ENCODE peak calls at places on chromosomes 13 and 19, in seven cellular contexts. One of them, this sample, is unnamed.

GRCh38 chr19:3338541-3339181 is 27.7 kb upstream of the NFIC start:
- DNase-seq in HepG2: no peak
- DNase-seq in GM12878: no peak
- DNase-seq in HCT116: no peak
- DNase-seq in H1: no peak
- DNase-seq in SK-N-SH: no peak
- DNase-seq in K562: no peak
- DNase-seq in this sample: no peak

GRCh38 chr13:22082437-22083100 is 411.7 kb downstream of the FGF9 start:
- DNase-seq in HCT116: no peak
- DNase-seq in GM12878: no peak
- DNase-seq in SK-N-SH: no peak
- DNase-seq in HepG2: no peak
- DNase-seq in H1: no peak
- DNase-seq in K562: no peak
- DNase-seq in this sample: no peak

GRCh38 chr19:10961073-10961762 is 388 bp downstream of the SMARCA4 start:
- DNase-seq in SK-N-SH: peak; percentile 90
- DNase-seq in K562: peak; percentile 44
- DNase-seq in GM12878: no peak
- DNase-seq in HCT116: no peak
- DNase-seq in H1: no peak
- DNase-seq in HepG2: no peak
- DNase-seq in this sample: no peak

GRCh38 chr19:51971624-51972023 is 15.0 kb downstream of the ZNF350 start:
- DNase-seq in HepG2: no peak
- DNase-seq in H1: no peak
- DNase-seq in K562: no peak
- DNase-seq in GM12878: no peak
- DNase-seq in HCT116: no peak
- DNase-seq in SK-N-SH: no peak
- DNase-seq in this sample: no peak

GRCh38 chr19:18470153-18470552 is 32.2 kb upstream of the ISYNA1 start:
- DNase-seq in SK-N-SH: peak; percentile 75
- DNase-seq in GM12878: no peak
- DNase-seq in HepG2: peak; percentile 55
- DNase-seq in H1: no peak
- DNase-seq in HCT116: no peak
- DNase-seq in K562: peak; percentile 77
- DNase-seq in this sample: no peak

GRCh38 chr13:20191902-20192469 is 752 bp downstream of the GJB2 start:
- DNase-seq in HepG2: no peak
- DNase-seq in HCT116: no peak
- DNase-seq in H1: no peak
- DNase-seq in GM12878: no peak
- DNase-seq in K562: no peak
- DNase-seq in SK-N-SH: no peak
- DNase-seq in this sample: no peak

GRCh38 chr13:70203661-70204229 is 95.5 kb upstream of the KLHL1 start:
- DNase-seq in K562: no peak
- DNase-seq in HCT116: peak; percentile 4
- DNase-seq in GM12878: no peak
- DNase-seq in SK-N-SH: no peak
- DNase-seq in HepG2: peak; percentile 14
- DNase-seq in H1: no peak
- DNase-seq in this sample: peak; percentile 3

GRCh38 chr13:41332829-41333228 is 21.8 kb downstream of the NAA16 start:
- DNase-seq in SK-N-SH: no peak
- DNase-seq in HepG2: no peak
- DNase-seq in HCT116: no peak
- DNase-seq in GM12878: no peak
- DNase-seq in K562: no peak
- DNase-seq in H1: no peak
- DNase-seq in this sample: no peak

GRCh38 chr13:90498096-90498495 is 849.4 kb upstream of the MIR17HG start:
- DNase-seq in HCT116: no peak
- DNase-seq in HepG2: no peak
- DNase-seq in GM12878: no peak
- DNase-seq in SK-N-SH: no peak
- DNase-seq in K562: no peak
- DNase-seq in H1: no peak
- DNase-seq in this sample: no peak

GRCh38 chr13:30416471-30416870 is 5.8 kb upstream of the UBE2L5 start:
- DNase-seq in SK-N-SH: no peak
- DNase-seq in K562: no peak
- DNase-seq in H1: no peak
- DNase-seq in HCT116: no peak
- DNase-seq in GM12878: no peak
- DNase-seq in HepG2: no peak
- DNase-seq in this sample: no peak

GRCh38 chr13:106602178-106602577 is 34.2 kb upstream of the ARGLU1 start:
- DNase-seq in HCT116: no peak
- DNase-seq in SK-N-SH: no peak
- DNase-seq in K562: no peak
- DNase-seq in HepG2: no peak
- DNase-seq in H1: no peak
- DNase-seq in GM12878: no peak
- DNase-seq in this sample: no peak

GRCh38 chr19:19032420-19033175 is 719 bp downstream of the SUGP2 start:
- DNase-seq in HCT116: peak; percentile 84
- DNase-seq in H1: peak; percentile 82
- DNase-seq in GM12878: peak; percentile 65
- DNase-seq in HepG2: peak; percentile 80
- DNase-seq in K562: peak; percentile 92
- DNase-seq in SK-N-SH: peak; percentile 89
- DNase-seq in this sample: peak; percentile 95

GRCh38 chr13:111665691-111666095 is 345.3 kb downstream of the TEX29 start:
- DNase-seq in H1: no peak
- DNase-seq in SK-N-SH: no peak
- DNase-seq in HCT116: no peak
- DNase-seq in HepG2: no peak
- DNase-seq in GM12878: no peak
- DNase-seq in K562: no peak
- DNase-seq in this sample: no peak
- TF ChIP-seq YY1 in H1: no peak
- TF ChIP-seq YY1 in SK-N-SH: no peak
- TF ChIP-seq YY1 in HCT116: no peak
- TF ChIP-seq YY1 in HepG2: no peak
- TF ChIP-seq YY1 in GM12878: no peak
- TF ChIP-seq YY1 in K562: no peak
- TF ChIP-seq YY1 in this sample: no peak

GRCh38 chr19:23698711-23699520 is 11.9 kb upstream of the ZNF675 start:
- DNase-seq in HepG2: no peak
- DNase-seq in H1: no peak
- DNase-seq in HCT116: no peak
- DNase-seq in SK-N-SH: peak; percentile 42
- DNase-seq in GM12878: no peak
- DNase-seq in K562: peak; percentile 26
- DNase-seq in this sample: no peak

DNA sequence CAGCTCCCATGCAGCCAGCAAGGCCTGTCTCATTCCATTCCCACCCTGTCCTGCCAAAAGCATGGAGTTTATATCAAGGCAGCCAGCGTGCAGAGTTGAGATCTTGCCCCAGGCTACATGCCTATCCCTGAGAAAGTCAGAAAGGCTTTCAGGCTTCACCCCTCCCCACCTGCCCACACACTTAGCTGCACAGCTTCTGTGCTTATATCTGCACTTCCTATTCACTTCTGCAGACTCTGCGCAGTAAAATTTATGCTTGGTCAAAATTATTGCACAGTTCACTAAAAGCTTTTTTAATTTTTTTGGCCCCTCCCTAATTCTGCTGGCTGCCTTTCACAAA is 12.5 kb upstream of the ZNF675 start:
- DNase-seq in GM12878: no peak
- DNase-seq in H1: no peak
- DNase-seq in HCT116: no peak
- DNase-seq in SK-N-SH: peak; percentile 37
- DNase-seq in K562: no peak
- DNase-seq in HepG2: no peak
- DNase-seq in this sample: no peak
- TF ChIP-seq YY1 in GM12878: no peak
- TF ChIP-seq YY1 in H1: no peak
- TF ChIP-seq YY1 in HCT116: no peak
- TF ChIP-seq YY1 in SK-N-SH: no peak
- TF ChIP-seq YY1 in K562: no peak
- TF ChIP-seq YY1 in HepG2: no peak
- TF ChIP-seq YY1 in this sample: no peak

DNA sequence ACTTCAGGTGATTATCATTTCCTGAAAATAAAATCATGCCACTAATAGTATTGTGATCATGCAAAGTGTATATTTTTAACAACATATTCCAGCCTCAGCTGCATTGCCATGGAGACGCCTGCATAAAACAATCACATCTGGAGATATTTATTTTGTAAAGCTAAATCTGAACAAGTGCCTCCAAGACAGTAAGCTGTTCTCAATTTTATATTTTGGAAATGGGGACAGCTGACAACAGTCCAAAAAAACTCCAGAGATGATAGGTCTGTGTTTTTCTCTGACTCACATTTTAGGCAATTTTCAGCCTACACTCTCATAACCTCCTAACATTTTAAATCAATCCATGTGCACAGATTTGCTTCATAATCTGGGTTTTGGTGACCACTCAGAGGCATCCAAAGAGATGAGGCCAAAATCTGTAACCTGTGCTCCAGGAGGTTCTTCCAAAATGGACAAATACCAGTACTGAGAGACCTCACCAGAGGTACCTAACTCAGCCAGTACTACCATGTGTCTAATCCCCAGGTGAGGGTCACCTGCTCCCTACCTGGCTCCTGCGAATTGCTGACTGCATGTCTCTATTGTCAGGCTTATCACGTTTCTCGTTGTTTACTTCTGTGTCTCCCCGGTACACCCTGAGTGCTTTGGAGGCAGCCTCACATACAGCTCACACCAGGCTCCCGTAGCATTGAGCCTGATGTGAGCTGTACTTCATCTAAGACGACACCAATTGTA is 62.7 kb downstream of the COL4A1 start:
- DNase-seq in H1: no peak
- DNase-seq in GM12878: no peak
- DNase-seq in SK-N-SH: no peak
- DNase-seq in HCT116: no peak
- DNase-seq in HepG2: no peak
- DNase-seq in K562: no peak
- DNase-seq in this sample: no peak
- TF ChIP-seq YY1 in H1: no peak
- TF ChIP-seq YY1 in GM12878: no peak
- TF ChIP-seq YY1 in SK-N-SH: no peak
- TF ChIP-seq YY1 in HCT116: no peak
- TF ChIP-seq YY1 in HepG2: no peak
- TF ChIP-seq YY1 in K562: no peak
- TF ChIP-seq YY1 in this sample: no peak

GRCh38 chr13:107883561-107884175 is 331.7 kb downstream of the LIG4 start:
- DNase-seq in H1: no peak
- DNase-seq in K562: peak; percentile 98
- DNase-seq in SK-N-SH: no peak
- DNase-seq in HCT116: no peak
- DNase-seq in HepG2: no peak
- DNase-seq in GM12878: no peak
- DNase-seq in this sample: no peak
- TF ChIP-seq YY1 in H1: no peak
- TF ChIP-seq YY1 in K562: no peak
- TF ChIP-seq YY1 in SK-N-SH: no peak
- TF ChIP-seq YY1 in HCT116: no peak
- TF ChIP-seq YY1 in HepG2: no peak
- TF ChIP-seq YY1 in GM12878: no peak
- TF ChIP-seq YY1 in this sample: no peak

This sample was measured in NT2/D1.